ENCODE peak calls at places on chromosomes 3 and 15, in eight cellular contexts. Q is GM06990; O is stimulated activated CD8-positive, alpha-beta memory T cell treated with anti-CD3 and anti-CD28 coated beads, Interleukin-7, amount 100 ng/mL, for 48 hours; G is ureter; X is NCI-H1436; N is left cardiac atrium; W is esophagus muscularis mucosa; I is HepG2. V is an unnamed sample.

GRCh38 chr3:71129611-71130515 is 453.7 kb downstream of the FOXP1 start:
- DNase-seq in Q (no peak), O (no peak), G (no peak), X (no peak), N (no peak), W (no peak), I (no peak), V (no peak)

GRCh38 chr15:66682865-66683264 is 19.2 kb upstream of the SMAD6 start:
- DNase-seq in Q (no peak), O (no peak), G (no peak), X (no peak), N (no peak), W (no peak), I (no peak), V (no peak)

GRCh38 chr15:87227846-87228245 is 1028.7 kb downstream of the NTRK3 start:
- DNase-seq in Q (no peak), O (no peak), G (no peak), X (no peak), N (no peak), W (peak; percentile 24), I (no peak), V (no peak)

GRCh38 chr3:188270423-188270972 is 116.5 kb downstream of the LPP start:
- DNase-seq in Q (no peak), O (no peak), G (no peak), X (no peak), N (no peak), W (no peak), I (peak; percentile 89), V (no peak)

GRCh38 chr15:40081691-40082194 is 26.9 kb downstream of the BMF start:
- DNase-seq in Q (no peak), O (no peak), G (no peak), X (no peak), N (peak; percentile 73), W (no peak), I (peak; percentile 96), V (no peak)

GRCh38 chr15:67520276-67520975 is 505 bp upstream of the C15orf61 start:
- DNase-seq in Q (no peak), O (no peak), G (no peak), X (no peak), N (no peak), W (no peak), I (no peak), V (no peak)

GRCh38 chr3:153456831-153457545 is 295.0 kb downstream of the RAP2B start:
- DNase-seq in Q (no peak), O (no peak), G (no peak), X (no peak), N (no peak), W (no peak), I (no peak), V (no peak)

GRCh38 chr3:47324278-47324865 is 41.6 kb downstream of the KLHL18 start:
- DNase-seq in Q (no peak), O (no peak), G (peak; percentile 63), X (peak; percentile 9), N (peak; percentile 46), W (no peak), I (peak; percentile 63), V (peak; percentile 31)

GRCh38 chr3:17065315-17065714 is 180.6 kb downstream of the PLCL2 start:
- DNase-seq in Q (no peak), O (no peak), G (no peak), X (no peak), N (no peak), W (no peak), I (no peak), V (no peak)

GRCh38 chr3:151477596-151478375 is 16.9 kb upstream of the IGSF10 start:
- DNase-seq in Q (no peak), O (no peak), G (no peak), X (no peak), N (no peak), W (no peak), I (no peak), V (no peak)

V was measured in NCI-H2107.